ENCODE peak calls at places on chromosomes 5 and 9, in six cellular contexts. L is GM23338, K is K562, W is endothelial cell of umbilical vein, P is neural progenitor cell, Z is mammary epithelial cell. D is an unnamed sample.

GRCh38 chr9:131697097-131697496 is 42.8 kb downstream of the RAPGEF1 start:
- DNase-seq in P (no peak), K (no peak), Z (no peak), W (no peak), L (peak; percentile 62), D (no peak)

GRCh38 chr5:178425621-178426068 is 164.5 kb downstream of the COL23A1 start:
- DNase-seq in L (no peak), K (no peak), W (no peak), Z (no peak), P (no peak), D (no peak)

GRCh38 chr9:111949919-111950318 is 53.3 kb downstream of the UGCG start:
- DNase-seq in P (no peak), Z (no peak), L (no peak), W (peak; percentile 39), K (no peak), D (no peak)

GRCh38 chr5:80243567-80243966 is 12.3 kb downstream of the SERINC5 start:
- DNase-seq in Z (no peak), P (no peak), K (no peak), L (no peak), W (no peak), D (no peak)

GRCh38 chr5:24905123-24905522 is 260.3 kb upstream of the CDH10 start:
- DNase-seq in Z (no peak), W (no peak), K (no peak), P (no peak), L (no peak), D (peak; percentile 80)

GRCh38 chr5:74286734-74287705 is 353.5 kb downstream of the ENC1 start:
- DNase-seq in L (no peak), Z (no peak), K (no peak), P (no peak), W (no peak), D (no peak)

GRCh38 chr5:59296317-59297264 is 596.9 kb downstream of the PDE4D start:
- DNase-seq in Z (peak; percentile 62), P (no peak), K (no peak), L (no peak), W (peak; percentile 83), D (no peak)

GRCh38 chr9:113956901-113957777 is 81.0 kb downstream of the ZNF618 start:
- DNase-seq in P (no peak), K (no peak), W (peak; percentile 50), L (no peak), Z (peak; percentile 6), D (no peak)

GRCh38 chr5:112733586-112733985 is 4.1 kb upstream of the APC start:
- DNase-seq in K (no peak), P (no peak), Z (peak; percentile 8), W (no peak), L (no peak), D (no peak)

GRCh38 chr5:111756701-111757581 is at the start of gene NREP:
- DNase-seq in P (peak; percentile 93), K (peak; percentile 86), Z (peak; percentile 93), W (peak; percentile 91), L (peak; percentile 88), D (peak; percentile 31)

GRCh38 chr9:7788772-7789171 is 10.8 kb downstream of the DMAC1 start:
- DNase-seq in P (no peak), Z (no peak), L (no peak), W (no peak), K (no peak), D (no peak)

GRCh38 chr9:137294684-137295312 is 7.3 kb downstream of the NRARP start:
- DNase-seq in Z (peak; percentile 37), W (peak; percentile 66), P (peak; percentile 44), K (peak; percentile 35), L (peak; percentile 74), D (no peak)

GRCh38 chr9:137295313-137296213 is 6.5 kb downstream of the NRARP start:
- DNase-seq in Z (no peak), W (peak; percentile 43), P (peak; percentile 84), L (peak; percentile 78), K (peak; percentile 75), D (no peak)

GRCh38 chr9:137297966-137298365 is 4.1 kb downstream of the NRARP start:
- DNase-seq in Z (no peak), P (no peak), K (no peak), W (no peak), L (no peak), D (no peak)

GRCh38 chr9:137297060-137297664 is 4.9 kb downstream of the NRARP start:
- DNase-seq in W (no peak), Z (no peak), L (no peak), P (no peak), K (no peak), D (no peak)

GRCh38 chr9:137296214-137297059 is 5.6 kb downstream of the NRARP start:
- DNase-seq in W (peak; percentile 93), P (no peak), L (no peak), Z (no peak), K (peak; percentile 54), D (no peak)
- TF ChIP-seq EZH2 in W (no peak), P (peak; percentile 32), L (no peak), Z (no peak), K (no peak), D (no peak)

DNA sequence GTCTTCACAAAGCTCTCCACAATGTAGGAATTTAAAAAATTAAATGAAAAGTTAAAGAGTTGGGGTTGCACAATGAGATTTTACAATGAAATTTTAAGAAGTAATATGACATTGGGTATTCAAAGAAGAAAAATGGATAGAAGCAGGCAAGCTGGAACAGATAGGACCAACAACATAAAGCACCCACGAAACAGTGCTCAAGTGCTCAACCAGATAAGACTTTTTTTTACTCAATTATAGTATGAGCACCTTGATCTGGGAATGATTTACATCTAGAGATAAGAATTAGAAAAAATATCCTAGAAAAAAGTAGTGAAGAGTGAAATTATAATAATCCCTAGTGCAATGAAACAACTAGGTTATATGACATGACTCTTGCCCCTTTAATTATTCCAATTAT is 1670.1 kb upstream of the ACO1 start:
- DNase-seq in K (no peak), Z (no peak), P (no peak), L (no peak), W (no peak), D (no peak)
- H3K4me1 ChIP-seq in K (no peaks in the 10 kb centered on the region), Z (no peaks in the 10 kb centered on the region), P (no peaks in the 10 kb centered on the region), L (no peaks in the 10 kb centered on the region), W (no peaks in the 10 kb centered on the region), D (no peaks in the 10 kb centered on the region)

GRCh38 chr5:176865964-176866363 is 33.2 kb downstream of the HK3 start:
- DNase-seq in W (no peak), P (no peak), Z (no peak), K (no peak), L (no peak), D (no peak)

GRCh38 chr5:176864755-176865154 is 34.4 kb downstream of the HK3 start:
- DNase-seq in Z (no peak), W (no peak), P (no peak), K (no peak), L (no peak), D (no peak)

GRCh38 chr5:176868126-176868525 is 31.0 kb downstream of the HK3 start:
- DNase-seq in P (no peak), W (no peak), K (no peak), L (no peak), Z (no peak), D (no peak)

GRCh38 chr5:176868731-176869130 is 30.4 kb downstream of the HK3 start:
- DNase-seq in W (no peak), L (no peak), Z (no peak), K (no peak), P (no peak), D (no peak)

GRCh38 chr5:176866913-176867312 is 32.2 kb downstream of the HK3 start:
- DNase-seq in W (no peak), P (peak; percentile 95), K (peak; percentile 49), L (peak; percentile 64), Z (no peak), D (no peak)
- TF ChIP-seq EZH2 in W (peak; percentile 41), P (no peak), K (no peak), L (no peak), Z (no peak), D (no peak)

DNA sequence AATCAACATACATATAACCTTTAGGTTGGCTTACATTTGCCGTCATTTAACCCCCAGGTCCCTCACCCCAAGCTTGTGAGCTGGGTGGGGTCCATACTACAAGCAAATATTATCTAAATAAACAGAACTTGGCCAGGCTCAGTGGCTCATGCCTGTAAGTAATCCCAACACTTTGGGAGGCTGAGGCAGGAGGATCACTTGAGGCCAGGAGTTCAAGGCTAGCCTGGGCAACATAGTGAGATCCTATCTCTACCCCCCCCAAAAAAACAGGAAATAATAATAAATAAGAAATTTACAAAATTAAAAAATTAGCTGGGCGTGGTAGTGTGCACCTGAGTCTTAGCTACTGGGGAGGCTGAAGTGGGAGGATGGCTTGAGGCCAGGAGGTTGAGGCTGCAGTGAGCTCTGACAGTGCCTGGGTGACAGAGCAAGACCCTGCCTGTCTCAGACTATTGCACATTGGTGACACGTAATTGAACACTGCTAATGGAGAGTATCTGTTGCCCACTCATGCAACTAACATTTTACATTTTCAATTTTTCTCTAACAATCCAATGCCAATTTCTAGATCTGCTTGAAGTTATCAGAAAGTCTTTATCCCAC is 18.9 kb downstream of the FNBP1 start:
- DNase-seq in L (no peak), K (no peak), Z (no peak), P (no peak), W (no peak), D (no peak)
- H3K4me1 ChIP-seq in L (peaks cover 3% of the 10 kb centered on the region), K (no peaks in the 10 kb centered on the region), Z (no peaks in the 10 kb centered on the region), P (no peaks in the 10 kb centered on the region), W (peaks cover 3% of the 10 kb centered on the region), D (peaks cover 72% of the 10 kb centered on the region)

GRCh38 chr5:180648658-180649296 is 623 bp downstream of the FLT4 start:
- DNase-seq in L (peak; percentile 69), W (no peak), Z (no peak), K (peak; percentile 32), P (peak; percentile 85), D (no peak)
- TF ChIP-seq EZH2 in L (peak; percentile 56), W (peak; percentile 37), Z (no peak), K (no peak), P (peak; percentile 92), D (no peak)